ENCODE peak calls at places on chromosomes 6 and 20, in four cellular contexts. One of them, this sample, is unnamed.

GRCh38 chr6:165751486-165751885 is 88.4 kb upstream of the PDE10A start:
- DNase-seq in pancreas: no peak
- DNase-seq in left lung: no peak
- DNase-seq in heart right ventricle: no peak
- DNase-seq in this sample: no peak

GRCh38 chr6:136788069-136788902 is 4.0 kb downstream of the MAP3K5 start:
- DNase-seq in left lung: no peak
- DNase-seq in heart right ventricle: no peak
- DNase-seq in pancreas: no peak
- DNase-seq in this sample: no peak

GRCh38 chr6:160520043-160520904 is 143.8 kb downstream of the LPA start:
- DNase-seq in heart right ventricle: peak
- DNase-seq in left lung: peak
- DNase-seq in pancreas: peak
- DNase-seq in this sample: peak

GRCh38 chr6:473759-474453 is 82.4 kb downstream of the IRF4 start:
- DNase-seq in left lung: peak
- DNase-seq in heart right ventricle: no peak
- DNase-seq in pancreas: no peak
- DNase-seq in this sample: no peak

GRCh38 chr6:11509471-11509870 is 28.1 kb upstream of the TMEM170B start:
- DNase-seq in left lung: no peak
- DNase-seq in heart right ventricle: no peak
- DNase-seq in pancreas: no peak
- DNase-seq in this sample: no peak

GRCh38 chr20:35325385-35325784 is 33.2 kb upstream of the FAM83C start:
- DNase-seq in pancreas: no peak
- DNase-seq in left lung: no peak
- DNase-seq in heart right ventricle: no peak
- DNase-seq in this sample: no peak

GRCh38 chr20:53937330-53937729 is 133.1 kb downstream of the BCAS1 start:
- DNase-seq in pancreas: no peak
- DNase-seq in heart right ventricle: no peak
- DNase-seq in left lung: no peak
- DNase-seq in this sample: no peak

GRCh38 chr6:113078791-113079190 is 731.7 kb downstream of the RFPL4B start:
- DNase-seq in heart right ventricle: no peak
- DNase-seq in pancreas: no peak
- DNase-seq in left lung: no peak
- DNase-seq in this sample: no peak

GRCh38 chr20:41573955-41574354 is 44.2 kb downstream of the CHD6 start:
- DNase-seq in heart right ventricle: no peak
- DNase-seq in pancreas: no peak
- DNase-seq in left lung: no peak
- DNase-seq in this sample: no peak
- H3K4me3 ChIP-seq in heart right ventricle: no peak
- H3K4me3 ChIP-seq in pancreas: no peak
- H3K4me3 ChIP-seq in left lung: no peak
- H3K4me3 ChIP-seq in this sample: no peak

GRCh38 chr20:49437057-49437456 is 45.4 kb downstream of the KCNB1 start:
- DNase-seq in left lung: no peak
- DNase-seq in heart right ventricle: no peak
- DNase-seq in pancreas: no peak
- DNase-seq in this sample: no peak

GRCh38 chr20:49433387-49433786 is 49.1 kb downstream of the KCNB1 start:
- DNase-seq in left lung: no peak
- DNase-seq in heart right ventricle: no peak
- DNase-seq in pancreas: no peak
- DNase-seq in this sample: peak

GRCh38 chr20:49432562-49432961 is 49.9 kb downstream of the KCNB1 start:
- DNase-seq in left lung: no peak
- DNase-seq in pancreas: no peak
- DNase-seq in heart right ventricle: no peak
- DNase-seq in this sample: no peak

GRCh38 chr20:49431345-49431744 is 51.1 kb downstream of the KCNB1 start:
- DNase-seq in left lung: no peak
- DNase-seq in pancreas: no peak
- DNase-seq in heart right ventricle: no peak
- DNase-seq in this sample: no peak

GRCh38 chr20:49435639-49436038 is 46.8 kb downstream of the KCNB1 start:
- DNase-seq in heart right ventricle: no peak
- DNase-seq in pancreas: no peak
- DNase-seq in left lung: no peak
- DNase-seq in this sample: no peak
- TF ChIP-seq CTCF in heart right ventricle: no peak
- TF ChIP-seq CTCF in pancreas: no peak
- TF ChIP-seq CTCF in left lung: no peak
- TF ChIP-seq CTCF in this sample: no peak

GRCh38 chr20:20367681-20368413 is at the start of gene INSM1:
- DNase-seq in heart right ventricle: no peak
- DNase-seq in left lung: no peak
- DNase-seq in pancreas: no peak
- DNase-seq in this sample: peak
- H3K4me3 ChIP-seq in heart right ventricle: peak
- H3K4me3 ChIP-seq in left lung: peak
- H3K4me3 ChIP-seq in pancreas: peak
- H3K4me3 ChIP-seq in this sample: peak

DNA sequence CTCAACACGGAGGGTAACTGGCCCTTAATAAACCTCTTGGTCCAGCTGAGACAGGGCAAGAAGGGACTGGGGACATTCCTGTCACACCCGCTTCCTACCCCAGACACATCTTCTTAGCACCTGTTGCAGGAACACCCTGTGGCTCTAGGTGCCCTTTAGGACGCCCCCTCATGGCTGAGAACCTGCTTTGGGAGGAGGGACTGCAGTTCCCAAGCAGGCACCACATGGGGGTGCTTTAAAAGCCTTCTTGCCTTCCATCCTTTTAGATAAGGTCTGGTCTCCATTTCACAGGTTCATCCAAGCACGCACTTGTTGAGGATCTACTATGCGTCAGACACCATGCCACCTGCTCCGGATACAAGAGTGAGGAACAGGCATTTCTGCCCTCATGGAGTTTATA is 26.6 kb downstream of the NSFL1C start:
- DNase-seq in heart right ventricle: no peak
- DNase-seq in left lung: no peak
- DNase-seq in pancreas: no peak
- DNase-seq in this sample: no peak
- TF ChIP-seq CTCF in heart right ventricle: no peak
- TF ChIP-seq CTCF in left lung: no peak
- TF ChIP-seq CTCF in pancreas: no peak
- TF ChIP-seq CTCF in this sample: no peak